ENCODE peak calls at places on chromosome 1, in eight cellular contexts. One of them, this sample, is unnamed.

GRCh38 chr1:33429332-33429731 is 1.6 kb downstream of the PHC2 start:
- DNase-seq in mammary epithelial cell: no peak
- DNase-seq in A549: no peak
- DNase-seq in heart left ventricle: no peak
- DNase-seq in stimulated activated naive B cell treated with anti-CD40 and anti-IgM and Interleukin-4, amounts not matched to agents 10 μg/mL and 1 μg/mL and 100 μg/mL, for 72 hours: no peak
- DNase-seq in activated CD4-positive, CD25-positive, alpha-beta regulatory T cell treated with anti-CD3 and anti-CD28 coated beads, Interleukin-2, amount 50 U/mL, for 72 hours: no peak
- DNase-seq in WTC11: no peak
- DNase-seq in GM13977: no peak
- DNase-seq in this sample: no peak

GRCh38 chr1:94614168-94614815 is 72.7 kb upstream of the F3 start:
- DNase-seq in GM13977: no peak
- DNase-seq in activated CD4-positive, CD25-positive, alpha-beta regulatory T cell treated with anti-CD3 and anti-CD28 coated beads, Interleukin-2, amount 50 U/mL, for 72 hours: no peak
- DNase-seq in stimulated activated naive B cell treated with anti-CD40 and anti-IgM and Interleukin-4, amounts not matched to agents 10 μg/mL and 1 μg/mL and 100 μg/mL, for 72 hours: no peak
- DNase-seq in A549: no peak
- DNase-seq in WTC11: no peak
- DNase-seq in heart left ventricle: no peak
- DNase-seq in mammary epithelial cell: no peak
- DNase-seq in this sample: no peak

GRCh38 chr1:205335692-205336091 is 14.1 kb upstream of the NUAK2 start:
- DNase-seq in WTC11: peak; percentile 87
- DNase-seq in activated CD4-positive, CD25-positive, alpha-beta regulatory T cell treated with anti-CD3 and anti-CD28 coated beads, Interleukin-2, amount 50 U/mL, for 72 hours: peak; percentile 77
- DNase-seq in mammary epithelial cell: peak; percentile 66
- DNase-seq in heart left ventricle: peak; percentile 86
- DNase-seq in GM13977: peak; percentile 77
- DNase-seq in A549: peak; percentile 89
- DNase-seq in stimulated activated naive B cell treated with anti-CD40 and anti-IgM and Interleukin-4, amounts not matched to agents 10 μg/mL and 1 μg/mL and 100 μg/mL, for 72 hours: peak; percentile 68
- DNase-seq in this sample: peak; percentile 87

GRCh38 chr1:6172549-6172948 is 7.6 kb downstream of the CHD5 start:
- DNase-seq in activated CD4-positive, CD25-positive, alpha-beta regulatory T cell treated with anti-CD3 and anti-CD28 coated beads, Interleukin-2, amount 50 U/mL, for 72 hours: no peak
- DNase-seq in stimulated activated naive B cell treated with anti-CD40 and anti-IgM and Interleukin-4, amounts not matched to agents 10 μg/mL and 1 μg/mL and 100 μg/mL, for 72 hours: no peak
- DNase-seq in WTC11: no peak
- DNase-seq in mammary epithelial cell: no peak
- DNase-seq in GM13977: no peak
- DNase-seq in heart left ventricle: no peak
- DNase-seq in A549: no peak
- DNase-seq in this sample: no peak

GRCh38 chr1:198496216-198497143 is 44.0 kb downstream of the ATP6V1G3 start:
- DNase-seq in heart left ventricle: no peak
- DNase-seq in activated CD4-positive, CD25-positive, alpha-beta regulatory T cell treated with anti-CD3 and anti-CD28 coated beads, Interleukin-2, amount 50 U/mL, for 72 hours: no peak
- DNase-seq in mammary epithelial cell: peak; percentile 63
- DNase-seq in stimulated activated naive B cell treated with anti-CD40 and anti-IgM and Interleukin-4, amounts not matched to agents 10 μg/mL and 1 μg/mL and 100 μg/mL, for 72 hours: no peak
- DNase-seq in A549: no peak
- DNase-seq in WTC11: no peak
- DNase-seq in GM13977: no peak
- DNase-seq in this sample: no peak

GRCh38 chr1:219049411-219049943 is 124.2 kb upstream of the LYPLAL1 start:
- DNase-seq in mammary epithelial cell: no peak
- DNase-seq in A549: no peak
- DNase-seq in stimulated activated naive B cell treated with anti-CD40 and anti-IgM and Interleukin-4, amounts not matched to agents 10 μg/mL and 1 μg/mL and 100 μg/mL, for 72 hours: no peak
- DNase-seq in GM13977: no peak
- DNase-seq in WTC11: no peak
- DNase-seq in activated CD4-positive, CD25-positive, alpha-beta regulatory T cell treated with anti-CD3 and anti-CD28 coated beads, Interleukin-2, amount 50 U/mL, for 72 hours: no peak
- DNase-seq in heart left ventricle: no peak
- DNase-seq in this sample: no peak

GRCh38 chr1:59361766-59362165 is 64.9 kb downstream of the FGGY start:
- DNase-seq in mammary epithelial cell: no peak
- DNase-seq in activated CD4-positive, CD25-positive, alpha-beta regulatory T cell treated with anti-CD3 and anti-CD28 coated beads, Interleukin-2, amount 50 U/mL, for 72 hours: no peak
- DNase-seq in A549: no peak
- DNase-seq in stimulated activated naive B cell treated with anti-CD40 and anti-IgM and Interleukin-4, amounts not matched to agents 10 μg/mL and 1 μg/mL and 100 μg/mL, for 72 hours: no peak
- DNase-seq in heart left ventricle: peak; percentile 48
- DNase-seq in WTC11: no peak
- DNase-seq in GM13977: no peak
- DNase-seq in this sample: no peak

GRCh38 chr1:36154765-36155559 is 998 bp upstream of the MAP7D1 start:
- DNase-seq in activated CD4-positive, CD25-positive, alpha-beta regulatory T cell treated with anti-CD3 and anti-CD28 coated beads, Interleukin-2, amount 50 U/mL, for 72 hours: no peak
- DNase-seq in heart left ventricle: peak; percentile 78
- DNase-seq in mammary epithelial cell: no peak
- DNase-seq in WTC11: peak; percentile 38
- DNase-seq in GM13977: no peak
- DNase-seq in A549: no peak
- DNase-seq in stimulated activated naive B cell treated with anti-CD40 and anti-IgM and Interleukin-4, amounts not matched to agents 10 μg/mL and 1 μg/mL and 100 μg/mL, for 72 hours: no peak
- DNase-seq in this sample: no peak

GRCh38 chr1:233010164-233010563 is 59.8 kb downstream of the NTPCR start:
- DNase-seq in heart left ventricle: no peak
- DNase-seq in mammary epithelial cell: peak; percentile 34
- DNase-seq in WTC11: no peak
- DNase-seq in stimulated activated naive B cell treated with anti-CD40 and anti-IgM and Interleukin-4, amounts not matched to agents 10 μg/mL and 1 μg/mL and 100 μg/mL, for 72 hours: no peak
- DNase-seq in A549: no peak
- DNase-seq in GM13977: no peak
- DNase-seq in activated CD4-positive, CD25-positive, alpha-beta regulatory T cell treated with anti-CD3 and anti-CD28 coated beads, Interleukin-2, amount 50 U/mL, for 72 hours: no peak
- DNase-seq in this sample: no peak

GRCh38 chr1:107000907-107001306 is 55.6 kb upstream of the PRMT6 start:
- DNase-seq in activated CD4-positive, CD25-positive, alpha-beta regulatory T cell treated with anti-CD3 and anti-CD28 coated beads, Interleukin-2, amount 50 U/mL, for 72 hours: no peak
- DNase-seq in WTC11: no peak
- DNase-seq in A549: no peak
- DNase-seq in mammary epithelial cell: no peak
- DNase-seq in GM13977: no peak
- DNase-seq in heart left ventricle: no peak
- DNase-seq in stimulated activated naive B cell treated with anti-CD40 and anti-IgM and Interleukin-4, amounts not matched to agents 10 μg/mL and 1 μg/mL and 100 μg/mL, for 72 hours: no peak
- DNase-seq in this sample: no peak

GRCh38 chr1:248686815-248687214 is 15.8 kb downstream of the OR14I1 start:
- DNase-seq in mammary epithelial cell: no peak
- DNase-seq in A549: peak; percentile 13
- DNase-seq in GM13977: peak; percentile 54
- DNase-seq in activated CD4-positive, CD25-positive, alpha-beta regulatory T cell treated with anti-CD3 and anti-CD28 coated beads, Interleukin-2, amount 50 U/mL, for 72 hours: no peak
- DNase-seq in stimulated activated naive B cell treated with anti-CD40 and anti-IgM and Interleukin-4, amounts not matched to agents 10 μg/mL and 1 μg/mL and 100 μg/mL, for 72 hours: no peak
- DNase-seq in heart left ventricle: no peak
- DNase-seq in WTC11: no peak
- DNase-seq in this sample: peak; percentile 25

GRCh38 chr1:204149107-204149506 is 2.7 kb downstream of the ETNK2 start:
- DNase-seq in A549: no peak
- DNase-seq in mammary epithelial cell: no peak
- DNase-seq in GM13977: no peak
- DNase-seq in activated CD4-positive, CD25-positive, alpha-beta regulatory T cell treated with anti-CD3 and anti-CD28 coated beads, Interleukin-2, amount 50 U/mL, for 72 hours: no peak
- DNase-seq in heart left ventricle: no peak
- DNase-seq in WTC11: no peak
- DNase-seq in stimulated activated naive B cell treated with anti-CD40 and anti-IgM and Interleukin-4, amounts not matched to agents 10 μg/mL and 1 μg/mL and 100 μg/mL, for 72 hours: no peak
- DNase-seq in this sample: no peak